ENCODE peak calls at places on chromosomes 2 and 18, in six cellular contexts. X is tibial artery; F is CD4-positive, alpha-beta T cell; H is H9; N is OCI-LY7; D is CD8-positive, alpha-beta memory T cell. Q is an unnamed sample.

GRCh38 chr18:49304746-49305145 is 155.7 kb downstream of the DYM start:
- DNase-seq in X (no peak), F (no peak), H (no peak), N (no peak), D (no peak), Q (no peak)

GRCh38 chr2:195532628-195533271 is 124.3 kb upstream of the SLC39A10 start:
- DNase-seq in X (no peak), F (no peak), H (no peak), N (peak; percentile 32), D (peak; percentile 57), Q (no peak)

GRCh38 chr2:177314194-177314593 is 49.7 kb upstream of the NFE2L2 start:
- DNase-seq in X (no peak), F (no peak), H (no peak), N (no peak), D (no peak), Q (no peak)

GRCh38 chr2:222919841-222920609 is 59.2 kb downstream of the ACSL3 start:
- DNase-seq in X (no peak), F (no peak), H (no peak), N (no peak), D (no peak), Q (no peak)

GRCh38 chr2:200820573-200820972 is 8.9 kb downstream of the BZW1 start:
- DNase-seq in X (no peak), F (no peak), H (no peak), N (no peak), D (no peak), Q (no peak)

GRCh38 chr2:127654084-127654837 is 8.3 kb downstream of the GPR17 start:
- DNase-seq in X (no peak), F (no peak), H (no peak), N (no peak), D (no peak), Q (no peak)

GRCh38 chr2:72144412-72144745 is 3.3 kb downstream of the CYP26B1 start:
- DNase-seq in X (no peak), F (no peak), H (peak; percentile 36), N (no peak), D (no peak), Q (no peak)

GRCh38 chr2:197237720-197238370 is 72.7 kb downstream of the ANKRD44 start:
- DNase-seq in X (no peak), F (no peak), H (no peak), N (no peak), D (peak; percentile 30), Q (peak; percentile 55)

GRCh38 chr2:18319987-18320386 is 240.5 kb downstream of the RDH14 start:
- DNase-seq in X (no peak), F (no peak), H (no peak), N (no peak), D (no peak), Q (no peak)

GRCh38 chr18:63850010-63850409 is 37.5 kb upstream of the SERPINB2 start:
- DNase-seq in X (no peak), F (no peak), H (peak; percentile 43), N (peak; percentile 16), D (no peak), Q (no peak)

GRCh38 chr2:17754773-17755425 is 961 bp downstream of the GEN1 start:
- DNase-seq in X (no peak), F (no peak), H (no peak), N (no peak), D (no peak), Q (peak; percentile 9)

GRCh38 chr2:113305146-113305545 is 26.4 kb upstream of the PAX8 start:
- DNase-seq in X (no peak), F (no peak), H (no peak), N (no peak), D (no peak), Q (no peak)

GRCh38 chr2:2825516-2826208 is 494.6 kb upstream of the MYT1L start:
- DNase-seq in X (peak; percentile 51), F (no peak), H (peak; percentile 14), N (no peak), D (no peak), Q (no peak)

GRCh38 chr2:29261003-29261402 is 145.8 kb downstream of the CLIP4 start:
- DNase-seq in X (peak; percentile 5), F (no peak), H (no peak), N (no peak), D (no peak), Q (no peak)

GRCh38 chr2:86787701-86788100 is 3.0 kb downstream of the CD8A start:
- DNase-seq in X (no peak), F (no peak), H (no peak), N (no peak), D (peak; percentile 69), Q (no peak)

GRCh38 chr2:206983156-206983875 is 44.0 kb downstream of the CPO start:
- DNase-seq in X (no peak), F (no peak), H (no peak), N (no peak), D (no peak), Q (no peak)

GRCh38 chr2:206452750-206453149 is 9.4 kb downstream of the ADAM23 start:
- DNase-seq in X (no peak), F (no peak), H (no peak), N (no peak), D (no peak), Q (no peak)

DNA sequence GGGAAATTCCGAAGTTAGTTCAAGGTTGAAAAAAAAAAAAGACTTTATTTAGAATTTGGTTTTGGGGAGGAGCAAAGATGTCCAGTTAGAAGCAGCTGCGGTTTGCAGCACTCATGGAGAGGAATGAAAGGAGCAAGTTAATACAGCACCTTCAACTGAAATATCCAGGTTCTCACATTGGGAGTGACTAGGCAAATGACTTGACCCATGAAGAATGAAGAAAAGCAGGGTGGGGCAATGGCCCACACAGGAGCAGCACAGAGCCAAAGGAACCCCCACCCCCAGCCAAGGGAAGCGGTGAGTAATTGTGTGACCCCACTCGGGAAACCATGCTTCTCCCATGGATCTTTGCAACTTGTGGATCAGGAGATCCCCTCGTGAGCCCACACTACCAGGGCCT is 32.8 kb downstream of the ZNF892 start:
- DNase-seq in X (no peak), F (no peak), H (no peak), N (no peak), D (no peak), Q (no peak)
- H3K9me3 ChIP-seq in X (peaks cover 41% of the 10 kb centered on the region), F (peaks cover 20% of the 10 kb centered on the region), H (peaks cover 15% of the 10 kb centered on the region), N (no peaks in the 10 kb centered on the region), D (no peaks in the 10 kb centered on the region), Q (peaks cover 9% of the 10 kb centered on the region)

GRCh38 chr2:81077396-81077795 is 772.8 kb upstream of the LRRTM1 start:
- DNase-seq in X (no peak), F (no peak), H (peak; percentile 51), N (no peak), D (no peak), Q (no peak)

GRCh38 chr2:81078102-81078501 is 773.5 kb upstream of the LRRTM1 start:
- DNase-seq in X (no peak), F (no peak), H (no peak), N (no peak), D (no peak), Q (no peak)

GRCh38 chr2:81073412-81073811 is 768.9 kb upstream of the LRRTM1 start:
- DNase-seq in X (no peak), F (no peak), H (no peak), N (no peak), D (no peak), Q (no peak)

GRCh38 chr2:81084101-81084500 is 779.5 kb upstream of the LRRTM1 start:
- DNase-seq in X (no peak), F (no peak), H (no peak), N (no peak), D (no peak), Q (no peak)

GRCh38 chr2:81078631-81079030 is 774.1 kb upstream of the LRRTM1 start:
- DNase-seq in X (no peak), F (no peak), H (no peak), N (no peak), D (no peak), Q (no peak)
- H3K9me3 ChIP-seq in X (no peaks in the 10 kb centered on the region), F (peaks cover 3% of the 10 kb centered on the region), H (no peaks in the 10 kb centered on the region), N (no peaks in the 10 kb centered on the region), D (no peaks in the 10 kb centered on the region), Q (peaks cover 4% of the 10 kb centered on the region)

DNA sequence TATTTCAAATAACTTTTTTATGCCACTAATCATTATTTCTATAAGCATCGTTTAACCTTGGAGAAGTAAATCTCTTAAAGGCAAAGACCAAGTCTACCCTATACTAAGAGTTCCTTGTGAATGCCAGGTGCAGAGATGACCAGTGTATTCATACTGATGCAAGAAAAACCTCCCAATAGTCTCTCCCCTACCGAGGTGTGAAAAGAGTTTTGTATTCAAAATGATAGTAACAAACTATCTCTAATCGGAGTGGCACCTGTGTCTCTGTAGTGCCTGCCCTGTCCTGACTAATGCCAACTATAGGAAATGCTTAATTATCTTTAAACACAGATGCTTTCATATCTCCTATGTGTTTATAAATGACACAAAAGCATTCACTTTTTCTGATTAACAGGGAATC is 798.5 kb downstream of the TRIB2 start:
- DNase-seq in X (no peak), F (no peak), H (no peak), N (no peak), D (no peak), Q (no peak)
- H3K9me3 ChIP-seq in X (no peaks in the 10 kb centered on the region), F (no peaks in the 10 kb centered on the region), H (no peaks in the 10 kb centered on the region), N (no peaks in the 10 kb centered on the region), D (no peaks in the 10 kb centered on the region), Q (no peaks in the 10 kb centered on the region)

DNA sequence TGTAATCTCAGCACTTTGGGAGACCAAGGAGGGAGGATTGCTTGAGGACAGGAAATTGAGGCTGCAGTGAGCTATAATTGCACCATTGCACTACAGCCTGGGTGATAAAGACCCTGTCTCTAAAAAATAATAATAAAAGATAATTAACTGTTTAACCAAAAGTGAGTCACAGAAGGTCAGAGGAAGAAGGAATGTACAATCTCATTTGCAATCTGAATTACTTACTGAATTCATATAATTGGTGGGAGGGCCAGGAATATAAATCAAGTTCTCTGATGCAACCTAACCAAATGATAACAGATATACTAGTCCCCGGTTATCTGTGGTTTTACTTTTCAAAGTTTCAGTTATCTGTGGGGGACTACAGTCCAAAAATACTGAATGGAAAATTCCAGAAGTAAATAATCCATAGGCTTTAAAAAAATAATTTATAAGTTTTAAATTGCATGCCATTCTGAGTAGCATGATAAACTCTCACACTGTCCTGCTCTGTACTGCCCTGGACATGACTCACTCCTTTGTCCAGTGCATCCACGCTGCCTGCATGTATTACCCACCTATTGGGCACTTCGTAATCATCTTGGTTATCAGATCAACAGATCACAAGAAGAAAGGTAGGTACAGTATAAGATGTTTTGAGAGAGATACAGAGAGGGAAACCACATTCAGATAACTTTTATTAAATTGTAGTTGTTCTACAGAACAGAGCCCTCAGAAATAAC is 12.8 kb upstream of the MATN3 start:
- DNase-seq in X (no peak), F (no peak), H (no peak), N (no peak), D (no peak), Q (no peak)
- H3K9me3 ChIP-seq in X (peaks cover 5% of the 10 kb centered on the region), F (peaks cover 7% of the 10 kb centered on the region), H (peaks cover 9% of the 10 kb centered on the region), N (peaks cover 10% of the 10 kb centered on the region), D (no peaks in the 10 kb centered on the region), Q (peaks cover 8% of the 10 kb centered on the region)

DNA sequence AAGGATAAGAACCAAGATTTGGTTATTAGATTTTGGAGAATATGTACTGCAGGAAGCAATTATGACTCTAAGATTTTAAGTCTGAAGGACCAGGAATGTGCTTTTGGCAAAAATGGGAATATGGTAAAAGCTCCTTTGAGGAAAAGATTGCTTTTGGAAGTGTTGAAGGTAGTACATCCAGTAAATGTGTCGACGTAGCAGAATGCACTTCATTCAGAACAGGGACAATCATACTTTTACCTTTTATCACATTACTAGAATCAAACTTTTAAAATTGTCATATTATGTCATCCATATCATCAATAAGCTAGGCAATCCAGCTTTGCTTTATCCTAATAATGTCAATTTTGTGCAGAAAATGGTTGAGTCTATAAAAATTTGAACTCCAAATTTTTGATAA is 74.3 kb upstream of the MSTN start:
- DNase-seq in X (no peak), F (no peak), H (no peak), N (no peak), D (no peak), Q (no peak)
- H3K9me3 ChIP-seq in X (peaks cover 5% of the 10 kb centered on the region), F (peaks cover 5% of the 10 kb centered on the region), H (no peaks in the 10 kb centered on the region), N (no peaks in the 10 kb centered on the region), D (no peaks in the 10 kb centered on the region), Q (peaks cover 4% of the 10 kb centered on the region)

Q was measured in CD4-positive, CD25-positive, alpha-beta regulatory T cell.